ENCODE peak calls at places on chromosomes 12 and 14, in six cellular contexts. One of them, this sample, is unnamed.

GRCh38 chr12:29589271-29589670 is 91.8 kb upstream of the OVCH1 start:
- DNase-seq in T follicular helper cell: no peak
- DNase-seq in tibial nerve: no peak
- DNase-seq in epithelial cell of esophagus: no peak
- DNase-seq in stimulated activated CD4-positive, alpha-beta T cell treated with anti-CD3 and anti-CD28 coated beads, Interleukin-12 subunit alpha, Interleukin-12 subunit beta, amount 100 ng/mL, for 48 hours: no peak
- DNase-seq in T-helper 2 cell: no peak
- DNase-seq in this sample: no peak

GRCh38 chr12:94262228-94263010 is 114.0 kb downstream of the PLXNC1 start:
- DNase-seq in epithelial cell of esophagus: peak
- DNase-seq in stimulated activated CD4-positive, alpha-beta T cell treated with anti-CD3 and anti-CD28 coated beads, Interleukin-12 subunit alpha, Interleukin-12 subunit beta, amount 100 ng/mL, for 48 hours: peak
- DNase-seq in T follicular helper cell: peak
- DNase-seq in tibial nerve: peak
- DNase-seq in T-helper 2 cell: peak
- DNase-seq in this sample: peak

GRCh38 chr12:65948320-65949008 is 124.2 kb downstream of the HMGA2 start:
- DNase-seq in stimulated activated CD4-positive, alpha-beta T cell treated with anti-CD3 and anti-CD28 coated beads, Interleukin-12 subunit alpha, Interleukin-12 subunit beta, amount 100 ng/mL, for 48 hours: no peak
- DNase-seq in T-helper 2 cell: no peak
- DNase-seq in epithelial cell of esophagus: peak
- DNase-seq in T follicular helper cell: no peak
- DNase-seq in tibial nerve: peak
- DNase-seq in this sample: no peak

GRCh38 chr12:72031066-72031465 is 92.4 kb downstream of the TPH2 start:
- DNase-seq in T-helper 2 cell: no peak
- DNase-seq in epithelial cell of esophagus: no peak
- DNase-seq in tibial nerve: no peak
- DNase-seq in T follicular helper cell: no peak
- DNase-seq in stimulated activated CD4-positive, alpha-beta T cell treated with anti-CD3 and anti-CD28 coated beads, Interleukin-12 subunit alpha, Interleukin-12 subunit beta, amount 100 ng/mL, for 48 hours: no peak
- DNase-seq in this sample: no peak

GRCh38 chr14:38524636-38525403 is 268.9 kb upstream of the CLEC14A start:
- DNase-seq in T-helper 2 cell: no peak
- DNase-seq in stimulated activated CD4-positive, alpha-beta T cell treated with anti-CD3 and anti-CD28 coated beads, Interleukin-12 subunit alpha, Interleukin-12 subunit beta, amount 100 ng/mL, for 48 hours: no peak
- DNase-seq in epithelial cell of esophagus: no peak
- DNase-seq in T follicular helper cell: no peak
- DNase-seq in tibial nerve: no peak
- DNase-seq in this sample: no peak

GRCh38 chr12:93128332-93128707 is 199.2 kb upstream of the EEA1 start:
- DNase-seq in epithelial cell of esophagus: no peak
- DNase-seq in tibial nerve: no peak
- DNase-seq in T-helper 2 cell: no peak
- DNase-seq in stimulated activated CD4-positive, alpha-beta T cell treated with anti-CD3 and anti-CD28 coated beads, Interleukin-12 subunit alpha, Interleukin-12 subunit beta, amount 100 ng/mL, for 48 hours: no peak
- DNase-seq in T follicular helper cell: no peak
- DNase-seq in this sample: no peak

GRCh38 chr12:109719123-109720022 is 5.7 kb downstream of the FAM222A start:
- DNase-seq in T-helper 2 cell: no peak
- DNase-seq in stimulated activated CD4-positive, alpha-beta T cell treated with anti-CD3 and anti-CD28 coated beads, Interleukin-12 subunit alpha, Interleukin-12 subunit beta, amount 100 ng/mL, for 48 hours: no peak
- DNase-seq in tibial nerve: no peak
- DNase-seq in T follicular helper cell: no peak
- DNase-seq in epithelial cell of esophagus: peak
- DNase-seq in this sample: no peak

GRCh38 chr12:127803545-127803944 is 463.4 kb upstream of the TMEM132C start:
- DNase-seq in T-helper 2 cell: no peak
- DNase-seq in tibial nerve: no peak
- DNase-seq in T follicular helper cell: no peak
- DNase-seq in epithelial cell of esophagus: no peak
- DNase-seq in stimulated activated CD4-positive, alpha-beta T cell treated with anti-CD3 and anti-CD28 coated beads, Interleukin-12 subunit alpha, Interleukin-12 subunit beta, amount 100 ng/mL, for 48 hours: no peak
- DNase-seq in this sample: no peak

GRCh38 chr14:68520637-68521556 is 272.0 kb downstream of the ZFP36L1 start:
- DNase-seq in T-helper 2 cell: no peak
- DNase-seq in epithelial cell of esophagus: peak
- DNase-seq in stimulated activated CD4-positive, alpha-beta T cell treated with anti-CD3 and anti-CD28 coated beads, Interleukin-12 subunit alpha, Interleukin-12 subunit beta, amount 100 ng/mL, for 48 hours: no peak
- DNase-seq in T follicular helper cell: no peak
- DNase-seq in tibial nerve: no peak
- DNase-seq in this sample: no peak

GRCh38 chr12:48770756-48771155 is 18.1 kb downstream of the ADCY6 start:
- DNase-seq in stimulated activated CD4-positive, alpha-beta T cell treated with anti-CD3 and anti-CD28 coated beads, Interleukin-12 subunit alpha, Interleukin-12 subunit beta, amount 100 ng/mL, for 48 hours: no peak
- DNase-seq in T-helper 2 cell: no peak
- DNase-seq in T follicular helper cell: no peak
- DNase-seq in epithelial cell of esophagus: no peak
- DNase-seq in tibial nerve: no peak
- DNase-seq in this sample: no peak

GRCh38 chr12:26732010-26732908 is 100.7 kb downstream of the ITPR2 start:
- DNase-seq in tibial nerve: no peak
- DNase-seq in T-helper 2 cell: no peak
- DNase-seq in epithelial cell of esophagus: no peak
- DNase-seq in stimulated activated CD4-positive, alpha-beta T cell treated with anti-CD3 and anti-CD28 coated beads, Interleukin-12 subunit alpha, Interleukin-12 subunit beta, amount 100 ng/mL, for 48 hours: no peak
- DNase-seq in T follicular helper cell: no peak
- DNase-seq in this sample: peak

GRCh38 chr14:95500772-95501401 is 15.6 kb downstream of the SYNE3 start:
- DNase-seq in T follicular helper cell: no peak
- DNase-seq in tibial nerve: peak
- DNase-seq in stimulated activated CD4-positive, alpha-beta T cell treated with anti-CD3 and anti-CD28 coated beads, Interleukin-12 subunit alpha, Interleukin-12 subunit beta, amount 100 ng/mL, for 48 hours: no peak
- DNase-seq in epithelial cell of esophagus: peak
- DNase-seq in T-helper 2 cell: no peak
- DNase-seq in this sample: no peak

GRCh38 chr12:28568083-28568482 is 377.8 kb downstream of the CCDC91 start:
- DNase-seq in stimulated activated CD4-positive, alpha-beta T cell treated with anti-CD3 and anti-CD28 coated beads, Interleukin-12 subunit alpha, Interleukin-12 subunit beta, amount 100 ng/mL, for 48 hours: no peak
- DNase-seq in T follicular helper cell: no peak
- DNase-seq in epithelial cell of esophagus: peak
- DNase-seq in T-helper 2 cell: no peak
- DNase-seq in tibial nerve: no peak
- DNase-seq in this sample: no peak

GRCh38 chr12:126191949-126192348 is 1126.7 kb downstream of the AACS start:
- DNase-seq in T-helper 2 cell: no peak
- DNase-seq in epithelial cell of esophagus: no peak
- DNase-seq in stimulated activated CD4-positive, alpha-beta T cell treated with anti-CD3 and anti-CD28 coated beads, Interleukin-12 subunit alpha, Interleukin-12 subunit beta, amount 100 ng/mL, for 48 hours: no peak
- DNase-seq in T follicular helper cell: no peak
- DNase-seq in tibial nerve: no peak
- DNase-seq in this sample: no peak

This sample was measured in NAMALWA.